ENCODE peak calls at places on chromosomes 12 and 14, in seven cellular contexts. R, J, I, W, T, S and Q are unnamed samples.

GRCh38 chr12:30457621-30458289 is 237.9 kb downstream of the IPO8 start:
- DNase-seq in I (peak; percentile 92), R (no peak), T (no peak), J (no peak), W (no peak), S (no peak), Q (no peak)

GRCh38 chr12:121167232-121167820 is 34.6 kb downstream of the P2RX7 start:
- DNase-seq in J (no peak), T (no peak), S (no peak), I (peak; percentile 30), R (no peak), W (no peak), Q (no peak)

GRCh38 chr14:64465856-64466554 is 706 bp downstream of the AKAP5 start:
- DNase-seq in J (no peak), T (no peak), I (peak; percentile 79), S (peak; percentile 48), W (no peak), R (peak; percentile 43), Q (no peak)

GRCh38 chr12:12019881-12020280 is 50.9 kb upstream of the BCL2L14 start:
- DNase-seq in S (no peak), T (no peak), R (no peak), W (no peak), I (no peak), J (no peak), Q (no peak)

GRCh38 chr12:90055071-90055470 is 346.4 kb upstream of the ATP2B1 start:
- DNase-seq in J (no peak), W (no peak), R (no peak), S (no peak), I (peak; percentile 48), T (no peak), Q (no peak)

GRCh38 chr12:66144796-66145754 is 14.5 kb upstream of the LLPH start:
- DNase-seq in I (peak; percentile 82), R (no peak), J (no peak), W (no peak), S (peak; percentile 26), T (no peak), Q (no peak)

GRCh38 chr12:63889236-63889635 is 44.7 kb downstream of the SRGAP1 start:
- DNase-seq in T (no peak), J (no peak), R (no peak), S (no peak), I (peak; percentile 73), W (no peak), Q (no peak)

GRCh38 chr12:615620-616019 is 47.6 kb downstream of the NINJ2 start:
- DNase-seq in R (no peak), J (no peak), S (no peak), T (no peak), W (no peak), I (no peak), Q (no peak)

GRCh38 chr12:76375939-76376338 is 27.7 kb upstream of the BBS10 start:
- DNase-seq in J (no peak), W (no peak), S (no peak), I (peak; percentile 7), R (no peak), T (no peak), Q (no peak)

DNA sequence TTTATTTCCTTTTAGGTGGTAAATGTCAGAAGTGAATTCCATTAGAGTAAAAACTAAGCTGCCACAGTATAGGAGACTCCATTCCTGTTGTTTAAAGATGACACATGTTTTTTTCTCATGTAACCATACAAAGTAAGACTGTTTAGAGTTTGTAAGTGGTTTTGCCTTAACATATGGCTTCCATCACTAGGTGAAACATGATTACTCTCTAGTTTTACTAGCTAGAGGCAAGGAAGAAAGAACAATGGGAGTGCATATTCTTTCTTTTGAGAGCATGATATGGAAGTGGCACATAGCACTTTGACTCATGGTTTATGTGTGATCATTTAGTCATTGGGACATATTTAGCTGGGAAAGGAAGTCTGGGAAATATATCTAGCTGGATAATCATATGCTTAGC is 7.7 kb downstream of the ATF7IP start:
- DNase-seq in W (no peak), I (peak; percentile 77), R (no peak), T (no peak), J (no peak), S (no peak), Q (no peak)
- H3K4me1 ChIP-seq in W (peaks cover 54% of the 10 kb centered on the region), I (peaks cover 41% of the 10 kb centered on the region), R (peaks cover 1% of the 10 kb centered on the region), T (no peaks in the 10 kb centered on the region), J (no peaks in the 10 kb centered on the region), S (no peaks in the 10 kb centered on the region), Q (peaks cover 26% of the 10 kb centered on the region)

GRCh38 chr12:24494401-24494800 is 454.5 kb downstream of the BCAT1 start:
- DNase-seq in S (no peak), R (no peak), J (no peak), T (no peak), I (no peak), W (no peak), Q (no peak)
- H3K27ac ChIP-seq in S (no peak overlapping the region), R (no peak overlapping the region), J (no peak overlapping the region), T (no peak overlapping the region), I (no peak overlapping the region), W (no peak overlapping the region), Q (no peak overlapping the region)

GRCh38 chr12:47987411-47988072 is 16.7 kb downstream of the COL2A1 start:
- DNase-seq in I (peak; percentile 79), R (peak; percentile 17), W (no peak), J (peak; percentile 35), T (no peak), S (no peak), Q (no peak)

GRCh38 chr12:47986266-47986610 is 18.0 kb downstream of the COL2A1 start:
- DNase-seq in T (peak; percentile 4), S (no peak), I (no peak), W (no peak), R (peak; percentile 21), J (peak; percentile 19), Q (no peak)

GRCh38 chr12:47988073-47989022 is 15.9 kb downstream of the COL2A1 start:
- DNase-seq in R (no peak), T (no peak), S (no peak), J (peak; percentile 15), I (peak; percentile 54), W (no peak), Q (no peak)

GRCh38 chr12:47985596-47986265 is 18.5 kb downstream of the COL2A1 start:
- DNase-seq in J (peak; percentile 36), T (peak; percentile 7), R (no peak), S (no peak), I (no peak), W (no peak), Q (no peak)

DNA sequence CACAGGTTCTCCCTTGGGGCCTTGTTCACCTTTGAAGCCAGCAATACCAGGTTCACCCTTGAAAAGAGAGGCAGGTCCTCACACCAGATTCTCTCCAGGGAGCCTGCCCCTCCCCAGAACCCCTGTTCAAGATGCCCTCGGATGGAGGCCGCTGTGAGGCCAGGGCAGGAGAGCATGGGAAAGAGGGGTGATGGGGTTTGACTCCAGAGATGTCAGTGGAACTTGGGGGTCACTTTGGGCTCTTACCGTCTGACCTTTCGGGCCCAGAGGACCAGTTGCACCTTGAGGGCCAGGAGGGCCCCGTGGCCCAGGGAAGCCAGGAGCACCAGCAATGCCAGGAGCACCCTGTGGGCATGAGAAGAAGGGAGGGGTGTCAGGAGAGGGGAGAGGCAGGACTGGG is 17.4 kb downstream of the COL2A1 start:
- DNase-seq in W (no peak), R (peak; percentile 13), J (no peak), S (no peak), T (no peak), I (no peak), Q (no peak)
- H3K4me1 ChIP-seq in W (peaks cover 5% of the 10 kb centered on the region), R (no peaks in the 10 kb centered on the region), J (no peaks in the 10 kb centered on the region), S (no peaks in the 10 kb centered on the region), T (no peaks in the 10 kb centered on the region), I (peaks cover 5% of the 10 kb centered on the region), Q (no peaks in the 10 kb centered on the region)

GRCh38 chr14:46018846-46019420 is 632.6 kb downstream of the RPL10L start:
- DNase-seq in T (no peak), R (no peak), J (no peak), I (no peak), S (no peak), W (no peak), Q (no peak)
- H3K27ac ChIP-seq in T (no peak overlapping the region), R (no peak overlapping the region), J (no peak overlapping the region), I (no peak overlapping the region), S (no peak overlapping the region), W (no peak overlapping the region), Q (no peak overlapping the region)

DNA sequence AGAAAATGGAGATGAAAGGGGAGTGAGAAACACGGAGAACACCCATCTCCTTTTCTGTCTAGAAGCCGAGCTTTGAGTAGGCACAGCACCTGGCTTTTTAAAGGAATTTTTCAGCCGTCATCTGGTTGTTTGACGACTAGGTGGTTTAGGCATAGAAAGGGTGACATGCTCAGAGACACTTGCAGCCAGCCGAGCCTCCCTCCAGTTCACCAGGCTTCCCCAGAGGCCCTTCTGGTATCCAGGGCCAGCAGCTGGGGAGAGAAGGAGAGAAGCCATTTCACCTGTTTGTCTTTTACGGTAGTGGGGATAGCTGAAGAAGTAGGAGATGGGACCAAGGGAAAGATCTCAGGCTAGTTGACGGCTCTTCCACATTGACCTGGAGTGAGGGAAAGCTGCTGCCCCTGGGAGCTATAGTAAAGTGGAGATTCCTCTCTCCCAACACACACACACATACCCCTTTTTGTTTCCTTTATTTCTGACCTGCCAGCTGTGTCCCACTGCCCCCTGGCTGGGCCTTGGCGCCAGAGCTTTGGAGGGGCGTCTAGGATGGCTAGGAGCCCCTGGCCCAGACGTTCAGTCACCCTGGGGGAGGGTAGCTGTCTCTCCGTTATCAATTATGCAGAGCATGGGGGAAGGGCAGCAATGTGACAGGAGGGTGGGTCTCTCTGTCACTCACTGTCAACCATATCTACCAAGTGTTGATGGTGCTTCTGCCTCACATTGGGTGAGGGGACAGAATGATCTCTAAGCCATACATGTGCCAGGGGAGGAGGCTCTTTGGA is 5.5 kb downstream of the MAP3K12 start:
- DNase-seq in I (no peak), T (no peak), R (no peak), S (no peak), W (no peak), J (no peak), Q (no peak)
- H3K4me1 ChIP-seq in I (peaks cover 23% of the 10 kb centered on the region), T (peaks cover 10% of the 10 kb centered on the region), R (peaks cover 14% of the 10 kb centered on the region), S (peaks cover 5% of the 10 kb centered on the region), W (peaks cover 56% of the 10 kb centered on the region), J (peaks cover 8% of the 10 kb centered on the region), Q (peaks cover 34% of the 10 kb centered on the region)